ENCODE peak calls at places on chromosome 11, in seven cellular contexts. One of them, this sample, is unnamed.

GRCh38 chr11:123654566-123655081 is at the start of gene SCN3B:
- DNase-seq in OCI-LY7: no peak
- DNase-seq in PC-3: peak; percentile 74
- DNase-seq in IMR-90: peak; percentile 61
- DNase-seq in fibroblast of lung: peak; percentile 60
- DNase-seq in hepatocyte: peak; percentile 92
- DNase-seq in astrocyte: peak; percentile 74
- DNase-seq in this sample: peak; percentile 89

GRCh38 chr11:65780770-65781151 is at the start of gene AP5B1:
- DNase-seq in OCI-LY7: peak; percentile 75
- DNase-seq in PC-3: peak; percentile 85
- DNase-seq in IMR-90: peak; percentile 41
- DNase-seq in fibroblast of lung: peak; percentile 33
- DNase-seq in hepatocyte: peak; percentile 91
- DNase-seq in astrocyte: peak; percentile 14
- DNase-seq in this sample: peak; percentile 70

GRCh38 chr11:117159892-117160291 is 15.8 kb downstream of the PAFAH1B2 start:
- DNase-seq in OCI-LY7: no peak
- DNase-seq in PC-3: no peak
- DNase-seq in IMR-90: no peak
- DNase-seq in fibroblast of lung: no peak
- DNase-seq in hepatocyte: no peak
- DNase-seq in astrocyte: no peak
- DNase-seq in this sample: no peak

GRCh38 chr11:14357843-14358728 is 897 bp downstream of the RRAS2 start:
- DNase-seq in OCI-LY7: no peak
- DNase-seq in PC-3: peak; percentile 71
- DNase-seq in IMR-90: peak; percentile 54
- DNase-seq in fibroblast of lung: peak; percentile 62
- DNase-seq in hepatocyte: peak; percentile 91
- DNase-seq in astrocyte: peak; percentile 51
- DNase-seq in this sample: peak; percentile 72

GRCh38 chr11:107752954-107753822 is 41.3 kb upstream of the SLN start:
- DNase-seq in OCI-LY7: no peak
- DNase-seq in PC-3: no peak
- DNase-seq in IMR-90: no peak
- DNase-seq in fibroblast of lung: no peak
- DNase-seq in hepatocyte: no peak
- DNase-seq in astrocyte: no peak
- DNase-seq in this sample: no peak

GRCh38 chr11:28463826-28464225 is 355.6 kb downstream of the METTL15 start:
- DNase-seq in OCI-LY7: no peak
- DNase-seq in PC-3: no peak
- DNase-seq in IMR-90: peak; percentile 97
- DNase-seq in fibroblast of lung: peak; percentile 86
- DNase-seq in hepatocyte: no peak
- DNase-seq in astrocyte: peak; percentile 80
- DNase-seq in this sample: no peak

GRCh38 chr11:72833083-72833733 is 19.0 kb downstream of the ATG16L2 start:
- DNase-seq in OCI-LY7: no peak
- DNase-seq in PC-3: no peak
- DNase-seq in IMR-90: no peak
- DNase-seq in fibroblast of lung: no peak
- DNase-seq in hepatocyte: no peak
- DNase-seq in astrocyte: no peak
- DNase-seq in this sample: no peak

GRCh38 chr11:104573431-104573830 is 324.8 kb downstream of the CASP12 start:
- DNase-seq in OCI-LY7: no peak
- DNase-seq in PC-3: peak; percentile 93
- DNase-seq in IMR-90: peak; percentile 77
- DNase-seq in fibroblast of lung: peak; percentile 74
- DNase-seq in hepatocyte: no peak
- DNase-seq in astrocyte: peak; percentile 36
- DNase-seq in this sample: no peak

GRCh38 chr11:62905286-62905685 is 15.9 kb downstream of the CHRM1 start:
- DNase-seq in OCI-LY7: no peak
- DNase-seq in PC-3: no peak
- DNase-seq in IMR-90: no peak
- DNase-seq in fibroblast of lung: no peak
- DNase-seq in hepatocyte: no peak
- DNase-seq in astrocyte: no peak
- DNase-seq in this sample: no peak

GRCh38 chr11:11786771-11787170 is 55.0 kb upstream of the USP47 start:
- DNase-seq in OCI-LY7: no peak
- DNase-seq in PC-3: peak; percentile 53
- DNase-seq in IMR-90: peak; percentile 40
- DNase-seq in fibroblast of lung: peak; percentile 51
- DNase-seq in hepatocyte: peak; percentile 25
- DNase-seq in astrocyte: peak; percentile 9
- DNase-seq in this sample: no peak

DNA sequence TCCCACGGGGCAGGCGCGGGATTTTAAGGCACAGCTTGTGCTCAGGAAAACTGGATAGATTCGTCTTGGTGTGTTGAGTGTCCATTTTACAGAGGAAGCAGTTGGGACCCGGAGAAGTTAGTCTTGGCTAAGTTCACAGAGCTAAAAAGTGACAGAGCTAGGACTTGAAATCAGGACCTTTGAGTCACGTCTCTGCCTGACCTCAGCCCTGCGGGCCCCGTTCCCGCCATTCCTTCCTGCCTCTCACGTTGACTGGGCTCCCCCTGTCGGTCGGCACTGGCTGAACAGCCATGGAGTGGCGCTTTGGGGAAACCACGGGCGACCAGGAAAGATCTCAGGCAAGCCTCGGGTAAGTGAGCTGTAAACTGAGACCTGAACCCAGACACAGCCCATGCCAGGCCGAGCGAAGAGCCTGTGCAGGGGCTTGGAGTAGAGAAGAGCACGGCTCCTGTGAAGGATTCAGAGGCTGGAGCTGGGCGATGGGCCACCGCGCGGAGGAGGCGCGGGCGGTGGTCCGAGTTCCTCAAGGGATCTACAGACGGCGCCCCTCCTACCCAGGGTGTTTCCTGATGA is 54.1 kb downstream of the WNT11 start:
- DNase-seq in OCI-LY7: peak; percentile 76
- DNase-seq in PC-3: peak; percentile 94
- DNase-seq in IMR-90: peak; percentile 65
- DNase-seq in fibroblast of lung: peak; percentile 76
- DNase-seq in hepatocyte: peak; percentile 88
- DNase-seq in astrocyte: peak; percentile 52
- DNase-seq in this sample: peak; percentile 90
- H2AFZ ChIP-seq in OCI-LY7: peak overlapping the region; percentile 77
- H2AFZ ChIP-seq in PC-3: peak overlapping the region; percentile 59
- H2AFZ ChIP-seq in IMR-90: peak overlapping the region; percentile 93
- H2AFZ ChIP-seq in fibroblast of lung: peak overlapping the region; percentile 72
- H2AFZ ChIP-seq in hepatocyte: peak overlapping the region; percentile 90
- H2AFZ ChIP-seq in astrocyte: peak overlapping the region; percentile 78
- H2AFZ ChIP-seq in this sample: peak overlapping the region; percentile 82

DNA sequence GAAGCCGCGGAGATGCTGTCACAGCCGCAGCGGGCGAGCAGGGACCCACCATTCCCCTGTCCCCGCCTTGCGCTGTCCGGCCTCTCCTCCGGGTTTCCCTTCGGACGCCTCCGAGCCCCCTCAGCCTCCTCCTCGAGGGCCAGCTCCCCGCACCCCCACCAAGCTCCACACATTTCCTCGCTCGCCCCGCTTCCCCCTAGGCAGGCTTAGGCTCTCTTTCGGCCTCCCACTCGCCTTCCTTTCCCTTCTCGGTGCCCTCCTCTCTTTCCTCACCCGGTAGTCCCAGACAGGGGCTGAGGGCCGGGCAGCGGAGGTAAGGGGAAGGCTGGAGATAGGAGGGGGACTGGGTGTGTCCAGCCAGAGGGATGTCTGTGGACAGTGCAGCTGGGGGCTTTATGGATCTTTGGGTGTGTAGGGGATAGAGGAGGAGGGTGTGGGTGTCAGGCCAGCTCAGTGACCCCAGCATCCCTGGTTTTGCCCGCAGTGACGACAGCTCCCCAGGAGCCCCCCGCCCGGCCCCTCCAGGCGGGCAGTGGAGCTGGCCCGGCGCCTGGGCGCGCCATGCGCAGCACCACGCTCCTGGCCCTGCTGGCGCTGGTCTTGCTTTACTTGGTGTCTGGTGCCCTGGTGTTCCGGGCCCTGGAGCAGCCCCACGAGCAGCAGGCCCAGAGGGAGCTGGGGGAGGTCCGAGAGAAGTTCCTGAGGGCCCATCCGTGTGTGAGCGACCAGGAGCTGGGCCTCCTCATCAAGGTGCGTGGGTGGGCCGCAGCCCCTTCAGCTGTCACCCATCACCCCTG is 1.6 kb downstream of the KCNK4 start:
- DNase-seq in OCI-LY7: no peak
- DNase-seq in PC-3: no peak
- DNase-seq in IMR-90: no peak
- DNase-seq in fibroblast of lung: no peak
- DNase-seq in hepatocyte: no peak
- DNase-seq in astrocyte: no peak
- DNase-seq in this sample: no peak
- H2AFZ ChIP-seq in OCI-LY7: no peak overlapping the region
- H2AFZ ChIP-seq in PC-3: no peak overlapping the region
- H2AFZ ChIP-seq in IMR-90: peak overlapping the region; percentile 72
- H2AFZ ChIP-seq in fibroblast of lung: no peak overlapping the region
- H2AFZ ChIP-seq in hepatocyte: no peak overlapping the region
- H2AFZ ChIP-seq in astrocyte: no peak overlapping the region
- H2AFZ ChIP-seq in this sample: no peak overlapping the region

GRCh38 chr11:76629133-76629852 is 41.3 kb downstream of the LRRC32 start:
- DNase-seq in OCI-LY7: no peak
- DNase-seq in PC-3: no peak
- DNase-seq in IMR-90: peak; percentile 75
- DNase-seq in fibroblast of lung: peak; percentile 59
- DNase-seq in hepatocyte: no peak
- DNase-seq in astrocyte: no peak
- DNase-seq in this sample: no peak
- H2AFZ ChIP-seq in OCI-LY7: peak overlapping the region; percentile 93
- H2AFZ ChIP-seq in PC-3: no peak overlapping the region
- H2AFZ ChIP-seq in IMR-90: peak overlapping the region; percentile 80
- H2AFZ ChIP-seq in fibroblast of lung: peak overlapping the region; percentile 4
- H2AFZ ChIP-seq in hepatocyte: no peak overlapping the region
- H2AFZ ChIP-seq in astrocyte: peak overlapping the region; percentile 13
- H2AFZ ChIP-seq in this sample: no peak overlapping the region

DNA sequence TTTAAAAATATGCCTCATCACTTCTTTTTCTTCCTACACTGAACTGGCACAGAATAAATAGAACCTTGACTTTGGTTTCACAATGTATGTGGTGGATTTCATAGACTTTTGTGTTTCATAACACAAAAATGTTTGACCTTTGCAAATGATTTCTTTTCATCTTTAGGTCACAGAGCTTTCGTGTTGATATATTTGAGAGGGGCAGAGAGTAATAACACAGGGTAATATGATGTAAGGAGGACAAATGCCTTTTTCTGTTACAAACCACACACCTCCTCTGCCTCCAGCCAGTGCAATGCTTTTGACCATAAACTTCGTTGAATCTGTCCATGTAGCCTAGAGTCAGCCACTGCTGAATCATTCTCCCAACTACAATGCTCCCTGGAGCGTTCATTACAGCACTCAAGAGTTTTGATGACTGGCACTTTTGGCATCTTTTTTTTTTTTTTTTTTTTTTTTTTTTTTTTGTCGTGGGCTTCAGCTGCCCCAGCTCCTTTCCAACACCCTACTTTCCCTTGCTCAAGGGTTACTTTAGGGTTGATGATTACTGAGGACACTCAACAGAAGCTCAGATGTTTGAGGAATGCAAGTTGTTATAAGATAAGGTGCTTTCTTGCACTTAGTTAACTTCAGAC is 11.4 kb upstream of the CAT start:
- DNase-seq in OCI-LY7: no peak
- DNase-seq in PC-3: peak; percentile 69
- DNase-seq in IMR-90: peak; percentile 72
- DNase-seq in fibroblast of lung: peak; percentile 80
- DNase-seq in hepatocyte: peak; percentile 63
- DNase-seq in astrocyte: peak; percentile 85
- DNase-seq in this sample: no peak
- H2AFZ ChIP-seq in OCI-LY7: no peak overlapping the region
- H2AFZ ChIP-seq in PC-3: peak overlapping the region; percentile 19
- H2AFZ ChIP-seq in IMR-90: no peak overlapping the region
- H2AFZ ChIP-seq in fibroblast of lung: no peak overlapping the region
- H2AFZ ChIP-seq in hepatocyte: no peak overlapping the region
- H2AFZ ChIP-seq in astrocyte: no peak overlapping the region
- H2AFZ ChIP-seq in this sample: no peak overlapping the region

This sample was measured in H9.